ENCODE peak calls at places on chromosomes 5 and 9, in five cellular contexts. A is CD8-positive, alpha-beta T cell; I is IMR-90; S is K562; M is lung. J is an unnamed sample.

GRCh38 chr5:127892467-127893207 is 189.4 kb downstream of the CCDC192 start:
- DNase-seq in A (no peak), I (peak; percentile 68), S (no peak), M (no peak), J (no peak)

GRCh38 chr5:115946655-115947054 is 15.6 kb upstream of the LVRN start:
- DNase-seq in A (no peak), I (peak; percentile 28), S (no peak), M (no peak), J (no peak)

GRCh38 chr9:16769291-16769690 is 101.2 kb downstream of the BNC2 start:
- DNase-seq in A (no peak), I (no peak), S (no peak), M (no peak), J (no peak)

GRCh38 chr5:161098516-161098915 is 246.5 kb upstream of the ATP10B start:
- DNase-seq in A (no peak), I (no peak), S (no peak), M (no peak), J (no peak)

GRCh38 chr9:71758785-71759184 is 9.5 kb downstream of the CEMIP2 start:
- DNase-seq in A (no peak), I (peak; percentile 50), S (peak; percentile 27), M (no peak), J (no peak)

GRCh38 chr9:126376311-126376902 is 49.8 kb downstream of the MVB12B start:
- DNase-seq in A (no peak), I (no peak), S (no peak), M (no peak), J (no peak)

GRCh38 chr9:111037744-111038335 is 430 bp downstream of the LPAR1 start:
- DNase-seq in A (no peak), I (peak; percentile 27), S (no peak), M (no peak), J (no peak)

GRCh38 chr5:149935431-149935901 is 9.1 kb downstream of the PDE6A start:
- DNase-seq in A (no peak), I (no peak), S (no peak), M (no peak), J (no peak)

GRCh38 chr5:160692272-160692671 is 159.7 kb downstream of the ATP10B start:
- DNase-seq in A (no peak), I (no peak), S (no peak), M (no peak), J (no peak)

GRCh38 chr9:130183133-130183762 is 11.0 kb downstream of the NCS1 start:
- DNase-seq in A (no peak), I (peak; percentile 71), S (no peak), M (no peak), J (no peak)

GRCh38 chr5:64790210-64790609 is 21.5 kb downstream of the CWC27 start:
- DNase-seq in A (no peak), I (peak; percentile 28), S (no peak), M (no peak), J (no peak)

GRCh38 chr5:63401434-63402046 is 560.7 kb downstream of the HTR1A start:
- DNase-seq in A (no peak), I (peak; percentile 8), S (peak; percentile 13), M (peak; percentile 54), J (peak; percentile 48)

GRCh38 chr5:36602711-36603321 is 3.6 kb upstream of the SLC1A3 start:
- DNase-seq in A (no peak), I (no peak), S (no peak), M (no peak), J (no peak)

GRCh38 chr5:127012933-127013332 is 17.4 kb downstream of the MARCHF3 start:
- DNase-seq in A (no peak), I (peak; percentile 72), S (no peak), M (no peak), J (no peak)

GRCh38 chr5:129410488-129410887 is 49.6 kb upstream of the ADAMTS19 start:
- DNase-seq in A (no peak), I (no peak), S (no peak), M (no peak), J (no peak)

GRCh38 chr9:29866556-29866955 is 2293.3 kb upstream of the C9orf72 start:
- DNase-seq in A (no peak), I (no peak), S (no peak), M (no peak), J (peak; percentile 2)

GRCh38 chr5:100623719-100624118 is 88.5 kb downstream of the FAM174A start:
- DNase-seq in A (no peak), I (peak; percentile 25), S (no peak), M (no peak), J (peak; percentile 46)

GRCh38 chr5:108687599-108688220 is 60.0 kb upstream of the FER start:
- DNase-seq in A (no peak), I (no peak), S (no peak), M (no peak), J (no peak)

GRCh38 chr5:132087661-132088060 is 14.1 kb downstream of the CSF2 start:
- DNase-seq in A (no peak), I (no peak), S (no peak), M (no peak), J (no peak)

GRCh38 chr5:132093310-132093709 is 19.7 kb downstream of the CSF2 start:
- DNase-seq in A (no peak), I (no peak), S (no peak), M (no peak), J (no peak)

GRCh38 chr5:132087176-132087575 is 13.6 kb downstream of the CSF2 start:
- DNase-seq in A (no peak), I (no peak), S (no peak), M (no peak), J (no peak)

GRCh38 chr5:132089363-132089762 is 15.8 kb downstream of the CSF2 start:
- DNase-seq in A (no peak), I (no peak), S (no peak), M (no peak), J (no peak)

GRCh38 chr5:132090107-132090506 is 16.5 kb downstream of the CSF2 start:
- DNase-seq in A (no peak), I (peak; percentile 93), S (no peak), M (no peak), J (no peak)
- H3K27ac ChIP-seq in A (no peak overlapping the region), I (no peak overlapping the region), S (no peak overlapping the region), M (no peak overlapping the region), J (no peak overlapping the region)

DNA sequence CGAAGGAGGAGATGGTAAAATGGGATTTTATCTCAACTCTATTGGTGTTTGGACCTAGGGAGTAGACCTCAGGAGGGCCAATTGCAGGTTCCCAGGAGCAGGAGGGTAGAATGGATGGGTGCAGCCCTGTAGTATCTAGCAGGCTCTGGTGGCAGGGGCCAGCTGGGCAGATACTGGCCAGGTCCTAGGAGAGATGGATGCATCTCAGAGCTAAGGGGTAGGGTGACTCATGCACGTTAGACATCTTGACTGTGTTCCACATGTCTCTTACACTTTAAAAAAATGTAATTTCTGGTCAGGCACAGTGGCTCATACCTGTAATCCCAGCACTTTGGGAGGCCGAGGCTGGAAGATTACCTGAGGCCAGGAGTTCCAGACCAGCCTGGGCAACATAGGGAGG is 22.4 kb downstream of the PSD2 start:
- DNase-seq in A (no peak), I (no peak), S (no peak), M (no peak), J (no peak)
- TF ChIP-seq CTCF in A (no peak), I (no peak), S (no peak), M (no peak), J (no peak)

GRCh38 chr5:177432905-177433657 is 6.6 kb downstream of the GRK6 start:
- DNase-seq in A (no peak), I (no peak), S (no peak), M (no peak), J (no peak)

GRCh38 chr5:177435847-177436536 is 9.5 kb downstream of the GRK6 start:
- DNase-seq in A (no peak), I (no peak), S (no peak), M (no peak), J (no peak)

GRCh38 chr5:177434942-177435738 is 8.7 kb downstream of the GRK6 start:
- DNase-seq in A (no peak), I (no peak), S (no peak), M (no peak), J (no peak)

GRCh38 chr5:177433658-177434217 is 7.3 kb downstream of the GRK6 start:
- DNase-seq in A (no peak), I (no peak), S (no peak), M (no peak), J (no peak)

GRCh38 chr5:177434437-177434836 is 8.0 kb downstream of the GRK6 start:
- DNase-seq in A (no peak), I (no peak), S (no peak), M (no peak), J (no peak)
- H3K27ac ChIP-seq in A (peak overlapping the region; percentile 44), I (no peak overlapping the region), S (no peak overlapping the region), M (no peak overlapping the region), J (no peak overlapping the region)

GRCh38 chr5:75511435-75512382 is at the start of the genes CERT1 and POLK:
- DNase-seq in A (peak; percentile 88), I (peak; percentile 98), S (peak; percentile 97), M (peak; percentile 99), J (peak; percentile 96)
- TF ChIP-seq CTCF in A (no peak), I (no peak), S (no peak), M (no peak), J (no peak)

DNA sequence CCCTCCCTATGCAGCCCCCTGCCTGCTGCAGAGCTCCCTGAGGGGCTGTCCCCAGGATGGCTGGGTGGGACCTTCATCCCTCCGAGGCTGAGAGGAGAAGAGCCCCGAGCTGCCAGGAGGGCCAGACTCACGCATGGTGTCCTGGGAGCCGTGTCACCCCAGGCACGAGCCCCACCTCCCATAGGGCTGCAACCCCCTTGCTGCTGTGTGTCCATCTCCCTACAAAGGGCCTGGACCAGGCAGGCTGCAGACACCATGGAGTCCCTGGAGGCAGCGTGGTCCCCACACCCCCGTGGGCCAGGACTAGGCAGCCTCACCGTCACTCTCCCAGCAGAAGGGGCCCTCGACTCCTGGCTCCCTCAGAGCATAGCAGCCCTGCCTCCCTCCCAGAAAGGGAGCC is 11.2 kb upstream of the SEC16A start:
- DNase-seq in A (no peak), I (no peak), S (no peak), M (no peak), J (no peak)
- H3K27ac ChIP-seq in A (no peak overlapping the region), I (no peak overlapping the region), S (no peak overlapping the region), M (no peak overlapping the region), J (no peak overlapping the region)

DNA sequence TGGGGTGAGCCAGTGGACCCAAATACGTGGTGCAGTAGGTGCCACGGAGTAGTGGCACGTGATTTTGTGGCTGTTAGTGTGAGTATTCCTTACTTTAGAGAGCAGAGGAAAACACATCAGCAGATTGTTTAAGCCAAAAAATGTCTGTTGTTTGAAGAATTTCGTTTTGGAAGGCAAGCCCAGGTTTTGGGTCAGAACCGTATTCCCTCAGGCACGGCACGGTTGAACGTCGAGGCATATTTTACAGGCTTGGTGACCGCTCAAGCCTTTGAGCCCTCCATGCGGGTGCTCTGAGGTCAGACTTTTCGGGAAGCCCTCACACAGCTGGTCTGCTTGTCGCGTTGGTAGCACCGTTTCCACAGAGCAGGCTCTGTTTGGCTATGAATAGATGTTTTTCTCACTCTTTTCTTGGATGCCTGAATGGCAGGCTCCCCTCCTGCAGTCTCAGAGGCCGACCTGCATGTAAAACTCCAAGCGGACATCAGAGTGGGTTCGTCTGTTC is 27.2 kb downstream of the NEK6 start:
- DNase-seq in A (no peak), I (peak; percentile 50), S (no peak), M (no peak), J (no peak)
- TF ChIP-seq CTCF in A (no peak), I (no peak), S (no peak), M (no peak), J (no peak)

GRCh38 chr9:34637356-34638137 is at the start of gene SIGMAR1:
- DNase-seq in A (peak; percentile 92), I (peak; percentile 89), S (peak; percentile 88), M (peak; percentile 94), J (peak; percentile 96)
- H3K27ac ChIP-seq in A (peak within 1 kb of the TSS; percentile 55), I (peak within 1 kb of the TSS; percentile 82), S (peak within 1 kb of the TSS; percentile 65), M (peak within 1 kb of the TSS; percentile 91), J (peak within 1 kb of the TSS; percentile 48)

J was measured in OCI-LY7.